ENCODE peak calls at places on chromosome 2, in seven cellular contexts. G, N, J, B, I, Z and V are unnamed samples.
A peak's percentile ranks its signal among the peaks of the same experiment; 100 is the strongest.

GRCh38 chr2:21939961-21940360 is 816.2 kb downstream of the TDRD15 start:
- DNase-seq in G (no peak), N (no peak), J (no peak), B (no peak), I (no peak), Z (no peak), V (no peak)

GRCh38 chr2:127676906-127677305 is 1.6 kb upstream of the LIMS2 start:
- DNase-seq in G (no peak), N (no peak), J (no peak), B (no peak), I (no peak), Z (no peak), V (no peak)

GRCh38 chr2:132009874-132010521 is 151.8 kb downstream of the ANKRD30BL start:
- DNase-seq in G (no peak), N (no peak), J (no peak), B (no peak), I (no peak), Z (no peak), V (peak; percentile 34)

GRCh38 chr2:213281156-213281555 is 3.1 kb upstream of the SPAG16 start:
- DNase-seq in G (no peak), N (no peak), J (no peak), B (no peak), I (no peak), Z (peak; percentile 83), V (peak; percentile 52)

GRCh38 chr2:198106621-198107020 is 302.2 kb downstream of the PLCL1 start:
- DNase-seq in G (no peak), N (no peak), J (no peak), B (no peak), I (no peak), Z (no peak), V (no peak)

GRCh38 chr2:133026536-133027177 is 356.7 kb upstream of the LYPD1 start:
- DNase-seq in G (no peak), N (no peak), J (no peak), B (no peak), I (no peak), Z (no peak), V (peak; percentile 1)

GRCh38 chr2:211141646-211142045 is 585.2 kb downstream of the CPS1 start:
- DNase-seq in G (no peak), N (no peak), J (no peak), B (no peak), I (no peak), Z (peak; percentile 12), V (no peak)

GRCh38 chr2:115161531-115162453 is 719.4 kb downstream of the DPP10 start:
- DNase-seq in G (no peak), N (no peak), J (peak; percentile 74), B (no peak), I (no peak), Z (no peak), V (no peak)

GRCh38 chr2:73403237-73403636 is 17.6 kb downstream of the ALMS1 start:
- DNase-seq in G (no peak), N (no peak), J (no peak), B (no peak), I (no peak), Z (no peak), V (no peak)

GRCh38 chr2:46380038-46380940 is 83.1 kb downstream of the EPAS1 start:
- DNase-seq in G (no peak), N (no peak), J (no peak), B (no peak), I (no peak), Z (no peak), V (no peak)

GRCh38 chr2:199973703-199974102 is 18.3 kb downstream of the MAIP1 start:
- DNase-seq in G (peak; percentile 26), N (no peak), J (no peak), B (no peak), I (no peak), Z (peak; percentile 82), V (peak; percentile 80)

GRCh38 chr2:210955591-210955990 is 399.2 kb downstream of the CPS1 start:
- DNase-seq in G (no peak), N (no peak), J (no peak), B (no peak), I (no peak), Z (peak; percentile 62), V (peak; percentile 53)

GRCh38 chr2:216855079-216855478 is 4.8 kb downstream of the TNP1 start:
- DNase-seq in G (no peak), N (no peak), J (no peak), B (no peak), I (no peak), Z (no peak), V (no peak)

GRCh38 chr2:10433948-10434884 is 13.9 kb downstream of the ODC1 start:
- DNase-seq in G (peak; percentile 30), N (no peak), J (no peak), B (no peak), I (no peak), Z (no peak), V (no peak)

GRCh38 chr2:120765911-120766757 is 30.5 kb downstream of the GLI2 start:
- DNase-seq in G (no peak), N (peak; percentile 86), J (peak; percentile 62), B (no peak), I (peak; percentile 71), Z (peak; percentile 85), V (peak; percentile 63)

GRCh38 chr2:10028988-10029874 is 14.1 kb upstream of the KLF11 start:
- DNase-seq in G (peak; percentile 94), N (peak; percentile 85), J (peak; percentile 73), B (no peak), I (peak; percentile 66), Z (no peak), V (peak; percentile 30)

DNA sequence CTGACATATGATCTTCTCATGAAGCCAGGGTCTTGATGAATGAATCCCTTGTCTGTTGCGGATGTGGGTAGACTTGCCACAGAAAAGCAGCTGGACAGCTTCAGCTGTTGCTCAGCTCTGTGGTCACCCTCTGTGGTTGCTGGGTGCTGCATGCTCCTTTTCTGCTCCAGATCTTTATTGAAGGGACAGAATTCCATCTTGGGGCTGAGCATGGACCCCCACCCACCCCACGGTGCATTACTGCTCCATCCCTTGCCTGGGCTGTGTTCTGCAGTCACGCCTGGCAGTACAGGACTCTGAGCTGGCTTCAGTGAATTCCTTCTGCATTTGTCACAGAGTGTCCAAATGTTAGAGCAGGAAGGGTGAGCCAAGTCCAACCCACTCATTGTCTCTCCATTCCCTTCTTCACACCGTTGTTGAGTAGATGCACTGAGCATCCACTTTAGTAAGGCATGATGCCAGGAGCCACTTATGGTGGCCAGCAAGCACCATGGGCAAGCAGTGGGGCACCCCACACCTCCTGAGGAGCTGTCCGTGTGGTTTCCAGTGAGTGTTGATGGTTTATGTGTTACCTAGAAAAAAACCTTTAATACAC is 14.5 kb upstream of the ITGB6 start:
- DNase-seq in G (no peak), N (peak; percentile 46), J (no peak), B (no peak), I (peak; percentile 88), Z (peak; percentile 92), V (peak; percentile 95)
- H3K4me3 ChIP-seq in G (no peak overlapping the region), N (no peak overlapping the region), J (no peak overlapping the region), B (no peak overlapping the region), I (no peak overlapping the region), Z (peak overlapping the region; percentile 21), V (no peak overlapping the region)

DNA sequence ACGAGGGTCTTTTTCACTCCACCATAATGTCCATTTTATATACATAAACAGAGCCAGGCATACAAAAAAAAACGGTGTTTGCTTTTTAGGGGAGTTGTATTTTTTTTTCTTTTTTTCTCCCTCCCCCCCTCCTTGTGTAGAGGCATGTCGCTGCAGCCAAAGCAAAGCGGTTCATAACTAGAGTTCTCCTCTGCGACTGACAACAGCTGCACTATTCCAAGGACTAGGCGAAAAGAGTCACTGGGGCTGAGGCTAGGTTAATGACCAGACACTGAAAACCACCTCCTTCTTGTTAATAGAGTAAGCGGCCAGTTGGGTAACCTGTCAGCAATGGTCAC is 168.1 kb upstream of the VRK2 start:
- DNase-seq in G (no peak), N (no peak), J (no peak), B (no peak), I (no peak), Z (no peak), V (no peak)
- H3K4me3 ChIP-seq in G (no peak overlapping the region), N (no peak overlapping the region), J (no peak overlapping the region), B (no peak overlapping the region), I (no peak overlapping the region), Z (peak overlapping the region; percentile 46), V (no peak overlapping the region)

DNA sequence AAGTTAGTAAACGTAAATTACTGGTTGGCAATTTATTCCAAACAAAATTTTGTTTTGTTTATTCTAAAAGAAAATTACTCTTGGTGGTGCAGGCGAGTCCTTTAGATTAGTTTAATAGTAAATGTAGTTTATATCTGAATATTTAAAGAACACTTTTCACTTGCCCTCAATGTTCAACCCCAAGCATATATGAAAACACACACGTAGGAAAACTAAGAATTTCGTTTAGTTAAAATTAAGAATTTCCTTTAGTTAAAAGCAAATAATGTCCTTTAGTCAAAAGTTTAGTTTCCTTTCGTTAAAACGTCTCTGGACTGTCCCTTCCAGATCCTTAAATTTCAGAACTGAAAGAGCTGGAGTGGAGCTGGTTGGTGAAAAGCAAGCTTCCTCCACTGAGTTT is 19.1 kb upstream of the CYTIP start:
- DNase-seq in G (no peak), N (no peak), J (no peak), B (no peak), I (no peak), Z (no peak), V (no peak)
- H3K4me3 ChIP-seq in G (no peak overlapping the region), N (no peak overlapping the region), J (no peak overlapping the region), B (no peak overlapping the region), I (no peak overlapping the region), Z (no peak overlapping the region), V (no peak overlapping the region)

GRCh38 chr2:218229239-218229638 is 12.2 kb downstream of the ARPC2 start:
- DNase-seq in G (no peak), N (no peak), J (no peak), B (no peak), I (no peak), Z (peak; percentile 73), V (peak; percentile 84)
- H3K4me3 ChIP-seq in G (no peak overlapping the region), N (no peak overlapping the region), J (no peak overlapping the region), B (no peak overlapping the region), I (no peak overlapping the region), Z (no peak overlapping the region), V (peak overlapping the region; percentile 29)

GRCh38 chr2:70123051-70123828 is 36.0 kb downstream of the PCBP1 start:
- DNase-seq in G (peak; percentile 50), N (peak; percentile 73), J (peak; percentile 72), B (no peak), I (peak; percentile 41), Z (peak; percentile 81), V (peak; percentile 67)
- H3K4me3 ChIP-seq in G (peak overlapping the region; percentile 61), N (peak overlapping the region; percentile 64), J (no peak overlapping the region), B (no peak overlapping the region), I (no peak overlapping the region), Z (peak overlapping the region; percentile 86), V (peak overlapping the region; percentile 80)